ENCODE peak calls at places on chromosomes 4 and X, in seven cellular contexts. L is left cardiac atrium; T is stimulated activated naive B cell treated with anti-CD40 and anti-IgM and Interleukin-4, amounts not matched to agents 10 μg/mL and 1 μg/mL and 100 μg/mL, for 72 hours; O is stimulated activated naive CD8-positive, alpha-beta T cell treated with anti-CD3 and anti-CD28 coated beads, Interleukin-15, Interleukin-2, amounts not matched to agents 100 U/mL and 50 U/mL, for 24 hours; G is lung; A is CD8-positive, alpha-beta T cell; E is left ventricle myocardium superior. Y is an unnamed sample.

GRCh38 chrX:44344194-44344593 is 722 bp upstream of the EFHC2 start:
- ATAC-seq in T (peak; percentile 78), G (no peak), A (peak; percentile 86), E (no peak), L (peak; percentile 66), O (peak; percentile 86), Y (peak; percentile 47)

GRCh38 chr4:81429031-81429430 is 42.7 kb downstream of the RASGEF1B start:
- ATAC-seq in E (no peak), A (no peak), T (no peak), L (no peak), O (no peak), G (no peak), Y (no peak)

GRCh38 chr4:89836031-89836777 is 757 bp downstream of the SNCA start:
- ATAC-seq in T (peak; percentile 26), L (peak; percentile 64), A (no peak), G (no peak), O (no peak), E (peak; percentile 17), Y (no peak)

GRCh38 chr4:20433101-20433705 is 181.5 kb downstream of the SLIT2 start:
- ATAC-seq in A (no peak), T (no peak), O (no peak), E (no peak), G (no peak), L (no peak), Y (no peak)

GRCh38 chr4:579543-580175 is 3.6 kb upstream of the TMEM271 start:
- ATAC-seq in T (peak; percentile 79), L (no peak), O (no peak), A (no peak), G (no peak), E (no peak), Y (peak; percentile 69)

GRCh38 chr4:59094505-59094904 is 1984.3 kb upstream of the IGFBP7 start:
- ATAC-seq in T (no peak), G (no peak), O (no peak), E (no peak), A (no peak), L (no peak), Y (no peak)

GRCh38 chrX:41085883-41086626 is 810 bp downstream of the USP9X start:
- ATAC-seq in E (peak; percentile 20), L (peak; percentile 25), O (peak; percentile 3), A (no peak), T (peak; percentile 14), G (no peak), Y (peak; percentile 17)

GRCh38 chr4:148161601-148162000 is 280.6 kb downstream of the NR3C2 start:
- ATAC-seq in A (no peak), E (no peak), L (no peak), O (no peak), T (no peak), G (no peak), Y (no peak)

GRCh38 chr4:109302366-109303140 is at the start of gene COL25A1:
- ATAC-seq in L (peak; percentile 90), E (peak; percentile 91), A (peak; percentile 78), T (peak; percentile 50), G (peak; percentile 56), O (peak; percentile 81), Y (peak; percentile 24)

GRCh38 chr4:39932776-39933402 is 44.8 kb downstream of the PDS5A start:
- ATAC-seq in O (peak; percentile 41), E (no peak), A (peak; percentile 50), G (no peak), L (no peak), T (no peak), Y (no peak)

GRCh38 chr4:91904556-91904955 is 399.2 kb upstream of the GRID2 start:
- ATAC-seq in L (no peak), G (no peak), E (no peak), A (no peak), O (no peak), T (no peak), Y (no peak)

GRCh38 chrX:17656556-17656955 is 80.7 kb upstream of the SCML1 start:
- ATAC-seq in A (no peak), T (no peak), E (no peak), O (no peak), G (no peak), L (no peak), Y (no peak)

GRCh38 chr4:83013420-83013867 is 2.8 kb upstream of the LIN54 start:
- ATAC-seq in T (no peak), A (no peak), G (no peak), E (peak; percentile 17), O (no peak), L (no peak), Y (no peak)

GRCh38 chr4:2141762-2142520 is 82.8 kb downstream of the NAT8L start:
- ATAC-seq in E (no peak), O (peak; percentile 87), A (peak; percentile 26), G (no peak), T (peak; percentile 65), L (no peak), Y (peak; percentile 43)

GRCh38 chrX:23727206-23727605 is 15.9 kb downstream of the ACOT9 start:
- ATAC-seq in E (no peak), T (no peak), L (no peak), O (no peak), A (no peak), G (no peak), Y (no peak)

GRCh38 chrX:69036674-69037573 is 128.3 kb downstream of the PJA1 start:
- ATAC-seq in G (no peak), E (no peak), L (no peak), O (no peak), T (no peak), A (no peak), Y (no peak)

GRCh38 chr4:661856-662761 is 12.0 kb downstream of the ATP5ME start:
- ATAC-seq in A (no peak), G (no peak), E (no peak), T (no peak), O (no peak), L (no peak), Y (no peak)

GRCh38 chrX:24619647-24620046 is 27.5 kb downstream of the PCYT1B start:
- ATAC-seq in T (no peak), E (no peak), O (no peak), A (no peak), L (no peak), G (no peak), Y (no peak)

GRCh38 chr4:89324671-89325070 is 17.1 kb upstream of the GPRIN3 start:
- ATAC-seq in O (peak; percentile 91), T (peak; percentile 100), G (peak; percentile 78), L (peak; percentile 91), E (peak; percentile 77), A (no peak), Y (peak; percentile 100)

Y was measured in stimulated activated memory B cell treated with anti-CD40 and anti-IgM and Interleukin-4, amounts not matched to agents 10 μg/mL and 1 μg/mL and 100 μg/mL, for 72 hours.